ENCODE peak calls at places on chromosomes 1 and 21, in seven cellular contexts. J is PC-3; C is cardiac muscle cell; B is naive thymus-derived CD4-positive, alpha-beta T cell; L is Karpas-422; W is psoas muscle; K is stomach. R is an unnamed sample.

GRCh38 chr1:154819628-154820590 is 50.2 kb downstream of the KCNN3 start:
- DNase-seq in J (peak; percentile 48), C (peak; percentile 44), B (no peak), L (peak; percentile 84), W (no peak), K (peak; percentile 31), R (no peak)

GRCh38 chr1:3352952-3353331 is 101.5 kb upstream of the ARHGEF16 start:
- DNase-seq in J (peak; percentile 20), C (no peak), B (no peak), L (no peak), W (no peak), K (no peak), R (peak; percentile 83)

GRCh38 chr1:84573967-84574842 is at the start of gene CTBS:
- DNase-seq in J (peak; percentile 80), C (peak; percentile 93), B (peak; percentile 84), L (peak; percentile 96), W (peak; percentile 96), K (peak; percentile 89), R (peak; percentile 91)

GRCh38 chr21:45320261-45320990 is 32.7 kb upstream of the POFUT2 start:
- DNase-seq in J (no peak), C (no peak), B (no peak), L (no peak), W (peak; percentile 55), K (no peak), R (peak; percentile 72)

GRCh38 chr1:180083164-180083563 is 71.5 kb upstream of the QSOX1 start:
- DNase-seq in J (no peak), C (no peak), B (no peak), L (no peak), W (no peak), K (no peak), R (no peak)

GRCh38 chr21:45615145-45615711 is 28.3 kb upstream of the PCBP3 start:
- DNase-seq in J (peak; percentile 41), C (no peak), B (peak; percentile 79), L (no peak), W (no peak), K (peak; percentile 55), R (no peak)

GRCh38 chr1:205434738-205435137 is 12.9 kb upstream of the LEMD1 start:
- DNase-seq in J (no peak), C (no peak), B (no peak), L (no peak), W (no peak), K (no peak), R (no peak)

GRCh38 chr1:73736125-73736524 is 461.9 kb downstream of the LRRIQ3 start:
- DNase-seq in J (no peak), C (no peak), B (no peak), L (no peak), W (no peak), K (no peak), R (no peak)

GRCh38 chr1:24507423-24507804 is 4.8 kb downstream of the RCAN3 start:
- DNase-seq in J (no peak), C (no peak), B (no peak), L (no peak), W (no peak), K (no peak), R (no peak)

GRCh38 chr1:28507247-28507645 is 1.4 kb downstream of the RCC1 start:
- DNase-seq in J (no peak), C (peak; percentile 53), B (peak; percentile 36), L (peak; percentile 71), W (no peak), K (no peak), R (no peak)

GRCh38 chr1:205922314-205922713 is 20.9 kb downstream of the SLC26A9 start:
- DNase-seq in J (no peak), C (no peak), B (no peak), L (no peak), W (no peak), K (peak; percentile 24), R (no peak)

GRCh38 chr1:14897997-14898645 is 255.4 kb upstream of the TMEM51 start:
- DNase-seq in J (no peak), C (no peak), B (no peak), L (no peak), W (no peak), K (no peak), R (no peak)

GRCh38 chr1:109996476-109996875 is 11.9 kb downstream of the AHCYL1 start:
- DNase-seq in J (peak; percentile 29), C (no peak), B (no peak), L (no peak), W (no peak), K (no peak), R (no peak)

GRCh38 chr1:63124666-63125191 is 197.6 kb upstream of the FOXD3 start:
- DNase-seq in J (peak; percentile 33), C (no peak), B (no peak), L (no peak), W (no peak), K (no peak), R (no peak)

GRCh38 chr1:228276901-228277490 is 69.2 kb downstream of the OBSCN start:
- DNase-seq in J (no peak), C (no peak), B (no peak), L (no peak), W (peak; percentile 54), K (no peak), R (peak; percentile 60)

GRCh38 chr1:70891444-70891843 is 156.2 kb downstream of the PTGER3 start:
- DNase-seq in J (no peak), C (no peak), B (no peak), L (no peak), W (no peak), K (no peak), R (no peak)

GRCh38 chr21:25934771-25935224 is 200.0 kb downstream of the GABPA start:
- DNase-seq in J (peak; percentile 98), C (no peak), B (no peak), L (no peak), W (peak; percentile 87), K (peak; percentile 75), R (peak; percentile 75)

GRCh38 chr1:8858112-8858668 is 20.3 kb downstream of the ENO1 start:
- DNase-seq in J (peak; percentile 80), C (peak; percentile 60), B (no peak), L (no peak), W (no peak), K (peak; percentile 41), R (peak; percentile 47)

GRCh38 chr1:170126691-170127090 is 19.1 kb upstream of the NTMT2 start:
- DNase-seq in J (no peak), C (peak; percentile 2), B (no peak), L (no peak), W (no peak), K (no peak), R (no peak)

GRCh38 chr1:58768971-58769808 is 14.7 kb downstream of the JUN start:
- DNase-seq in J (peak; percentile 83), C (peak; percentile 77), B (peak; percentile 44), L (no peak), W (peak; percentile 86), K (peak; percentile 85), R (peak; percentile 74)

GRCh38 chr1:27144349-27144748 is 10.6 kb downstream of the SLC9A1 start:
- DNase-seq in J (peak; percentile 96), C (no peak), B (no peak), L (no peak), W (no peak), K (peak; percentile 79), R (no peak)

GRCh38 chr1:118201524-118201923 is 16.5 kb upstream of the SPAG17 start:
- DNase-seq in J (no peak), C (no peak), B (no peak), L (no peak), W (no peak), K (no peak), R (no peak)

GRCh38 chr1:33060579-33061083 is 20.3 kb upstream of the AZIN2 start:
- DNase-seq in J (peak; percentile 61), C (no peak), B (no peak), L (no peak), W (peak; percentile 81), K (no peak), R (peak; percentile 83)

GRCh38 chr1:205259361-205259832 is 31.7 kb downstream of the TMCC2 start:
- DNase-seq in J (no peak), C (no peak), B (no peak), L (no peak), W (peak; percentile 68), K (no peak), R (no peak)

GRCh38 chr1:216447898-216448568 is 24.8 kb upstream of the USH2A start:
- DNase-seq in J (peak; percentile 93), C (no peak), B (no peak), L (no peak), W (no peak), K (no peak), R (no peak)

GRCh38 chr1:6602669-6603423 is at the start of gene KLHL21:
- DNase-seq in J (peak; percentile 97), C (peak; percentile 94), B (peak; percentile 93), L (peak; percentile 90), W (peak; percentile 97), K (peak; percentile 89), R (peak; percentile 92)

GRCh38 chr1:77850082-77850481 is 38.3 kb upstream of the NEXN start:
- DNase-seq in J (no peak), C (no peak), B (no peak), L (no peak), W (no peak), K (no peak), R (no peak)
- H3K4me3 ChIP-seq in J (no peak overlapping the region), C (no peak overlapping the region), B (no peak overlapping the region), L (no peak overlapping the region), W (no peak overlapping the region), K (no peak overlapping the region), R (no peak overlapping the region)

GRCh38 chr1:100622506-100622905 is 84.6 kb downstream of the GPR88 start:
- DNase-seq in J (no peak), C (no peak), B (no peak), L (peak; percentile 32), W (no peak), K (no peak), R (no peak)
- H3K4me3 ChIP-seq in J (no peak overlapping the region), C (no peak overlapping the region), B (no peak overlapping the region), L (no peak overlapping the region), W (no peak overlapping the region), K (no peak overlapping the region), R (no peak overlapping the region)

DNA sequence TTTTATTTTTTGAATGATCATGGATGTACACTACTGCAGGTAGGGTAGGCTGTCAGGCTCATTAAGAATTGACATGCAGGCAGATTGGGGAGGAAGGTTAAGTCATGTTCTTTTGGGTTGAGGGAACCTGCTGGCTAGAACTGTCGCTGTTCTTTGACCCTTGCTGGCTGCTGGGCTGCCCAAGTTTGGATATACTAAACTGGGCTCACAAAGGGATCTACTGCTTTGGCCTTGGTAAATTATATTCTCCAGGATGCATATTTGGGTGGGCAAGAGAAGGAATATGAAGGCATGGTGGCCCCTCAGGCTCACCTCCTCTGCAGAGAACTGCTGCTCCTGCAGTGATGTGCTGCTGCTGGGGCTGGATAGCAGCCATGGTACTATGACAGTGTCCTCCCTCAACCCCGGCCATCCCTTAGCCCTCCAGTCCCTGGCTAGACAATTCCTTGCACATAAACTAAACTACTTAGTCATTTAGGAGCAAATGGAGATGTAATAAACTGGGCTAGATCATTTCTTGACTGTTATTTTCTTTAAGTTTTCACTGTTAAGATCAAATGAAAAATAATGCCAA is 6.1 kb downstream of the ATP1A1 start:
- DNase-seq in J (no peak), C (no peak), B (no peak), L (no peak), W (no peak), K (no peak), R (no peak)
- H3K4me3 ChIP-seq in J (no peak overlapping the region), C (peak overlapping the region; percentile 12), B (no peak overlapping the region), L (peak overlapping the region; percentile 94), W (no peak overlapping the region), K (no peak overlapping the region), R (no peak overlapping the region)

DNA sequence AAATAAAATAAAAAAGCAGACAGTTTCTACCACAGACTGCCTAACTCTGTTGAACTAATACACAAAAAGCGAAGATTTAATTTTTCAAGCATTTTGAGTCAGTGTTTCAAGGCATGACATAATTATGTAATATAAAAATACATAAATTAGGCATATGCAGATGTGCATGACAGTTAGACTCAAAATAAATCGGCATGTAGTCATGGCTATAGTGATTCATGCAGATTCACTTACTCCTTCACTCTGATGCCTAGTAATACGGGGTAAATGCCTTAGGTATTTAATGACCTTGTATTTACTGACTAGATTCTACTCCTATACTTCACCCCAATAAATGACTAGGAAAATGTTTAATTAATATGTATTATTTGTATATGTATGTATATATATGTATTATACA is 339.9 kb downstream of the USP25 start:
- DNase-seq in J (no peak), C (no peak), B (no peak), L (no peak), W (no peak), K (no peak), R (no peak)
- H3K4me3 ChIP-seq in J (no peak overlapping the region), C (no peak overlapping the region), B (no peak overlapping the region), L (no peak overlapping the region), W (no peak overlapping the region), K (no peak overlapping the region), R (no peak overlapping the region)